ENCODE peak calls at places on chromosomes 1 and 21, in four cellular contexts. One of them, this sample, is unnamed. For H3K9me3, the result is how much of the 10 kb centered on the place peaks cover.

GRCh38 chr1:10286244-10286643 is 75.9 kb downstream of the KIF1B start:
- DNase-seq in H9: no peak
- DNase-seq in endothelial cell of umbilical vein: no peak
- DNase-seq in colonic mucosa: no peak
- DNase-seq in this sample: no peak

GRCh38 chr1:18530567-18531502 is 50.1 kb downstream of the KLHDC7A start:
- DNase-seq in endothelial cell of umbilical vein: no peak
- DNase-seq in H9: peak
- DNase-seq in colonic mucosa: peak
- DNase-seq in this sample: peak

GRCh38 chr21:21624674-21625073 is 626.5 kb downstream of the NCAM2 start:
- DNase-seq in endothelial cell of umbilical vein: no peak
- DNase-seq in colonic mucosa: no peak
- DNase-seq in H9: no peak
- DNase-seq in this sample: no peak

GRCh38 chr1:26733982-26734381 is 38.2 kb downstream of the ARID1A start:
- DNase-seq in endothelial cell of umbilical vein: no peak
- DNase-seq in H9: no peak
- DNase-seq in colonic mucosa: no peak
- DNase-seq in this sample: no peak

GRCh38 chr1:27135920-27136551 is 18.9 kb downstream of the SLC9A1 start:
- DNase-seq in H9: peak
- DNase-seq in endothelial cell of umbilical vein: no peak
- DNase-seq in colonic mucosa: no peak
- DNase-seq in this sample: no peak

GRCh38 chr1:207838156-207839082 is 72.5 kb downstream of the CD34 start:
- DNase-seq in H9: no peak
- DNase-seq in endothelial cell of umbilical vein: no peak
- DNase-seq in colonic mucosa: no peak
- DNase-seq in this sample: no peak

GRCh38 chr1:68378296-68379084 is 71.3 kb downstream of the RPE65 start:
- DNase-seq in colonic mucosa: no peak
- DNase-seq in endothelial cell of umbilical vein: peak
- DNase-seq in H9: no peak
- DNase-seq in this sample: no peak

GRCh38 chr1:74468982-74469603 is 43.3 kb downstream of the LRRC53 start:
- DNase-seq in endothelial cell of umbilical vein: peak
- DNase-seq in colonic mucosa: no peak
- DNase-seq in H9: no peak
- DNase-seq in this sample: no peak

GRCh38 chr1:245680395-245680794 is 525.6 kb downstream of the KIF26B start:
- DNase-seq in H9: no peak
- DNase-seq in endothelial cell of umbilical vein: no peak
- DNase-seq in colonic mucosa: no peak
- DNase-seq in this sample: no peak

GRCh38 chr1:203422656-203423055 is 53.0 kb upstream of the PRELP start:
- DNase-seq in endothelial cell of umbilical vein: no peak
- DNase-seq in colonic mucosa: no peak
- DNase-seq in H9: no peak
- DNase-seq in this sample: no peak

GRCh38 chr21:45403825-45404725 is 890 bp upstream of the COL18A1 start:
- DNase-seq in colonic mucosa: no peak
- DNase-seq in endothelial cell of umbilical vein: peak
- DNase-seq in H9: peak
- DNase-seq in this sample: no peak

GRCh38 chr1:51316764-51317120 is 13.6 kb downstream of the TTC39A start:
- DNase-seq in endothelial cell of umbilical vein: no peak
- DNase-seq in H9: no peak
- DNase-seq in colonic mucosa: no peak
- DNase-seq in this sample: no peak

GRCh38 chr1:110872366-110872744 is 593 bp upstream of the CD53 start:
- DNase-seq in endothelial cell of umbilical vein: no peak
- DNase-seq in H9: no peak
- DNase-seq in colonic mucosa: no peak
- DNase-seq in this sample: no peak

GRCh38 chr1:106961671-106962070 is 94.8 kb upstream of the PRMT6 start:
- DNase-seq in endothelial cell of umbilical vein: no peak
- DNase-seq in colonic mucosa: no peak
- DNase-seq in H9: no peak
- DNase-seq in this sample: no peak

GRCh38 chr1:161910516-161911077 is 113.1 kb downstream of the OLFML2B start:
- DNase-seq in colonic mucosa: no peak
- DNase-seq in endothelial cell of umbilical vein: peak
- DNase-seq in H9: no peak
- DNase-seq in this sample: no peak

GRCh38 chr1:40893946-40894345 is 31.8 kb upstream of the CITED4 start:
- DNase-seq in H9: no peak
- DNase-seq in endothelial cell of umbilical vein: no peak
- DNase-seq in colonic mucosa: no peak
- DNase-seq in this sample: no peak

GRCh38 chr1:151134396-151134795 is 12.0 kb downstream of the SEMA6C start:
- DNase-seq in colonic mucosa: no peak
- DNase-seq in H9: no peak
- DNase-seq in endothelial cell of umbilical vein: no peak
- DNase-seq in this sample: no peak

GRCh38 chr1:121544500-121544899 is 359.7 kb downstream of the SRGAP2C start:
- DNase-seq in endothelial cell of umbilical vein: no peak
- DNase-seq in H9: no peak
- DNase-seq in colonic mucosa: no peak
- DNase-seq in this sample: no peak

GRCh38 chr1:229888561-229889001 is 178.5 kb upstream of the GALNT2 start:
- DNase-seq in H9: no peak
- DNase-seq in endothelial cell of umbilical vein: no peak
- DNase-seq in colonic mucosa: no peak
- DNase-seq in this sample: no peak

GRCh38 chr1:170483041-170483440 is 48.9 kb upstream of the GORAB start:
- DNase-seq in endothelial cell of umbilical vein: no peak
- DNase-seq in H9: no peak
- DNase-seq in colonic mucosa: no peak
- DNase-seq in this sample: no peak

GRCh38 chr1:172638885-172639831 is 19.7 kb upstream of the FASLG start:
- DNase-seq in endothelial cell of umbilical vein: no peak
- DNase-seq in colonic mucosa: peak
- DNase-seq in H9: no peak
- DNase-seq in this sample: peak

GRCh38 chr1:94874423-94874822 is 52.5 kb downstream of the CNN3 start:
- DNase-seq in endothelial cell of umbilical vein: no peak
- DNase-seq in colonic mucosa: no peak
- DNase-seq in H9: no peak
- DNase-seq in this sample: no peak

GRCh38 chr1:150966011-150966410 is 8.6 kb downstream of the CERS2 start:
- DNase-seq in colonic mucosa: no peak
- DNase-seq in H9: no peak
- DNase-seq in endothelial cell of umbilical vein: no peak
- DNase-seq in this sample: no peak

GRCh38 chr21:45876381-45877159 is 105.0 kb upstream of the COL6A1 start:
- DNase-seq in endothelial cell of umbilical vein: no peak
- DNase-seq in H9: no peak
- DNase-seq in colonic mucosa: no peak
- DNase-seq in this sample: no peak

GRCh38 chr1:56525463-56526155 is 53.8 kb downstream of the PLPP3 start:
- DNase-seq in colonic mucosa: no peak
- DNase-seq in endothelial cell of umbilical vein: no peak
- DNase-seq in H9: no peak
- DNase-seq in this sample: no peak

GRCh38 chr1:31714442-31715096 is 10.8 kb upstream of the COL16A1 start:
- DNase-seq in H9: peak
- DNase-seq in colonic mucosa: peak
- DNase-seq in endothelial cell of umbilical vein: peak
- DNase-seq in this sample: no peak

GRCh38 chr1:14887936-14888335 is 265.6 kb upstream of the TMEM51 start:
- DNase-seq in H9: no peak
- DNase-seq in colonic mucosa: no peak
- DNase-seq in endothelial cell of umbilical vein: no peak
- DNase-seq in this sample: no peak

GRCh38 chr21:37631319-37632117 is 264.9 kb downstream of the DYRK1A start:
- DNase-seq in endothelial cell of umbilical vein: peak
- DNase-seq in colonic mucosa: no peak
- DNase-seq in H9: peak
- DNase-seq in this sample: no peak

GRCh38 chr21:46605759-46606426 is 1.0 kb upstream of the S100B start:
- DNase-seq in colonic mucosa: no peak
- DNase-seq in endothelial cell of umbilical vein: no peak
- DNase-seq in H9: no peak
- DNase-seq in this sample: peak

GRCh38 chr1:180631197-180631765 is 541 bp upstream of the XPR1 start:
- DNase-seq in H9: no peak
- DNase-seq in colonic mucosa: no peak
- DNase-seq in endothelial cell of umbilical vein: no peak
- DNase-seq in this sample: no peak

GRCh38 chr1:71049951-71050598 is 2.5 kb upstream of the PTGER3 start:
- DNase-seq in colonic mucosa: peak
- DNase-seq in endothelial cell of umbilical vein: peak
- DNase-seq in H9: no peak
- DNase-seq in this sample: no peak

GRCh38 chr1:107141491-107142369 is 891 bp downstream of the NTNG1 start:
- DNase-seq in endothelial cell of umbilical vein: peak
- DNase-seq in H9: peak
- DNase-seq in colonic mucosa: peak
- DNase-seq in this sample: no peak

GRCh38 chr1:74343191-74343590 is 108.0 kb downstream of the TNNI3K start:
- DNase-seq in endothelial cell of umbilical vein: no peak
- DNase-seq in H9: peak
- DNase-seq in colonic mucosa: no peak
- DNase-seq in this sample: no peak

GRCh38 chr1:246176126-246177024 is 330.7 kb downstream of the SMYD3 start:
- DNase-seq in endothelial cell of umbilical vein: no peak
- DNase-seq in H9: no peak
- DNase-seq in colonic mucosa: no peak
- DNase-seq in this sample: no peak

GRCh38 chr1:46369542-46370213 is 24.4 kb upstream of the FAAH start:
- DNase-seq in colonic mucosa: no peak
- DNase-seq in H9: no peak
- DNase-seq in endothelial cell of umbilical vein: no peak
- DNase-seq in this sample: no peak
- TF ChIP-seq CTCF in colonic mucosa: no peak
- TF ChIP-seq CTCF in H9: no peak
- TF ChIP-seq CTCF in endothelial cell of umbilical vein: no peak
- TF ChIP-seq CTCF in this sample: no peak

DNA sequence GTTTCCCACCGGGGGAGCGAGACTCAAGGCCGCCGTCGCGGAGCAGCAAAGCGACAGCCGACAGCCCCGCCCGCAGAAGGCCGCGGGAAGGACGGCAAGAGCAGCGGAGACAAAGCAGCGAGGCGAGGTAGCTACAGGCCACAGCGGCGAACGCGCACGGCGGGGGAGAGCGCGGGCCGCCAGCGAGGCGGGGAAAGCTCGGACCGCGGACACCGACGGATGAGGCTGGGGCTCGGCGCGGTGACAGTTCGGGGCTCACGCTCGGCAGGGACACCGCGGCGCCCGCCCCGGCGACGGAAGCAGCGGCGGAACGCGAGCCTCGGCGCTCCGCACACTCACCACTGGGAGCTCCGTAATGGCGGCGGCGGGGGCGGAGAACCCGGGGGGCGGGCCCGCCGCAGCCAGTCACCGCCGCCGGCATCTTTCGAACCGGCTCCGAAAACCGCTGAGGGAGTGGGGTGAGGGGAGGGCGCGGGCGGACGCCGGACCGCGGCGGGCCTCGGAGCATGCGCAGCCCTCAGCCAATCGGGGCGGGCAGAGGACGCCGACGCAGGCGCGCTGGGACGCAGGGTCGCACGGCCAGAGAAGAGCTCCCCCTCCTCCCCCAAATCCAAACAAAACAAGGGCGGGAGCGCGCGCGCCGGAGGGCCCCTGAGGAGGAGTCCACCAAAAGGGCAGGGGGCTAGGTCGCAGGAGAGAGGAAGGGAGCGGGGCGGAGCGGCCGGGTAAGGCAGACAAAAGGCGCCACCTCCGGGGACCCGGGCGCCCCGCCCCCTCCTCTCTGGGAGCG is 602 bp downstream of the HP1BP3 start:
- DNase-seq in endothelial cell of umbilical vein: peak
- DNase-seq in colonic mucosa: peak
- DNase-seq in H9: peak
- DNase-seq in this sample: peak
- H3K27ac ChIP-seq in endothelial cell of umbilical vein: peak
- H3K27ac ChIP-seq in colonic mucosa: peak
- H3K27ac ChIP-seq in H9: peak
- H3K27ac ChIP-seq in this sample: peak

GRCh38 chr1:200299571-200299970 is 110.3 kb downstream of the ZNF281 start:
- DNase-seq in colonic mucosa: no peak
- DNase-seq in endothelial cell of umbilical vein: no peak
- DNase-seq in H9: no peak
- DNase-seq in this sample: no peak
- H3K9me3 ChIP-seq in colonic mucosa: under half
- H3K9me3 ChIP-seq in endothelial cell of umbilical vein: under half
- H3K9me3 ChIP-seq in H9: under half
- H3K9me3 ChIP-seq in this sample: under half

GRCh38 chr21:43929217-43929971 is 64.4 kb downstream of the AGPAT3 start:
- DNase-seq in endothelial cell of umbilical vein: no peak
- DNase-seq in colonic mucosa: peak
- DNase-seq in H9: no peak
- DNase-seq in this sample: no peak
- TF ChIP-seq CTCF in endothelial cell of umbilical vein: no peak
- TF ChIP-seq CTCF in colonic mucosa: no peak
- TF ChIP-seq CTCF in H9: no peak
- TF ChIP-seq CTCF in this sample: no peak

DNA sequence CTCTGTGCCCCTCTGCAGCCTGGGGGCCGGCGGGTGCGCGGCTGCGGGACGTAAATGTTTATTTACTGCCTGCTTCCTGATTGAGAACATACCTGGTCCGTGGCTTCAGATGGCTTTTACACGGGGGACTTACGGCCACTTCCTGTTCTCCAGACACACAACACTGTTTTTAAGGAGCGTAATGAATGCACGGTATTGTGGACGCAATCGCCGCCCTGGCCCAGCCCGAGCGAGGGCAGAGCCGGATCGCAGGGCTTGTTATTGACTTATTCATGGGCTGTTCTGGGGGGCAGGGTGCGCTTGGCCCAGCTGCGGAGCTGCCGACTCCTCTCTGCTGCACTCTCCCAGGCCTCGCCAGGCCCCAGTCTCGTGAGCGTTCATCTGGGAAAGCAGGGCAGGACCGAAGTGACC is 52.8 kb upstream of the ACTRT2 start:
- DNase-seq in H9: no peak
- DNase-seq in endothelial cell of umbilical vein: no peak
- DNase-seq in colonic mucosa: no peak
- DNase-seq in this sample: no peak
- H3K27ac ChIP-seq in H9: no peak
- H3K27ac ChIP-seq in endothelial cell of umbilical vein: no peak
- H3K27ac ChIP-seq in colonic mucosa: no peak
- H3K27ac ChIP-seq in this sample: no peak

This sample was measured in CD8-positive, alpha-beta T cell.